ENCODE peak calls at places on chromosomes 4 and X, in nine cellular contexts. One of them, this sample, is unnamed.

GRCh38 chrX:117407449-117408170 is 709.0 kb downstream of the KLHL13 start:
- DNase-seq in fibroblast of lung: peak; percentile 2
- DNase-seq in body of pancreas: no peak
- DNase-seq in heart left ventricle: no peak
- DNase-seq in cardiac muscle cell: no peak
- DNase-seq in MG63: peak; percentile 42
- DNase-seq in psoas muscle: no peak
- DNase-seq in lower lobe of right lung: no peak
- DNase-seq in aorta: no peak
- DNase-seq in this sample: no peak

GRCh38 chr4:42360158-42360557 is 37.1 kb upstream of the SHISA3 start:
- DNase-seq in body of pancreas: no peak
- DNase-seq in MG63: no peak
- DNase-seq in psoas muscle: no peak
- DNase-seq in lower lobe of right lung: no peak
- DNase-seq in aorta: no peak
- DNase-seq in cardiac muscle cell: no peak
- DNase-seq in heart left ventricle: no peak
- DNase-seq in fibroblast of lung: no peak
- DNase-seq in this sample: no peak

GRCh38 chr4:112898357-112899141 is 150.9 kb upstream of the ANK2 start:
- DNase-seq in cardiac muscle cell: no peak
- DNase-seq in lower lobe of right lung: no peak
- DNase-seq in aorta: no peak
- DNase-seq in body of pancreas: no peak
- DNase-seq in MG63: no peak
- DNase-seq in fibroblast of lung: peak; percentile 12
- DNase-seq in psoas muscle: no peak
- DNase-seq in heart left ventricle: no peak
- DNase-seq in this sample: no peak

GRCh38 chrX:63739885-63740284 is 45.1 kb downstream of the ARHGEF9 start:
- DNase-seq in lower lobe of right lung: no peak
- DNase-seq in cardiac muscle cell: no peak
- DNase-seq in fibroblast of lung: no peak
- DNase-seq in MG63: no peak
- DNase-seq in aorta: no peak
- DNase-seq in heart left ventricle: no peak
- DNase-seq in body of pancreas: no peak
- DNase-seq in psoas muscle: no peak
- DNase-seq in this sample: no peak

GRCh38 chr4:111512081-111512774 is 633.0 kb upstream of the FAM241A start:
- DNase-seq in MG63: peak; percentile 2
- DNase-seq in lower lobe of right lung: no peak
- DNase-seq in cardiac muscle cell: peak; percentile 89
- DNase-seq in body of pancreas: no peak
- DNase-seq in psoas muscle: no peak
- DNase-seq in fibroblast of lung: peak; percentile 95
- DNase-seq in aorta: no peak
- DNase-seq in heart left ventricle: no peak
- DNase-seq in this sample: no peak

GRCh38 chr4:18980516-18981233 is 959.1 kb upstream of the LCORL start:
- DNase-seq in heart left ventricle: no peak
- DNase-seq in fibroblast of lung: no peak
- DNase-seq in MG63: no peak
- DNase-seq in aorta: no peak
- DNase-seq in cardiac muscle cell: no peak
- DNase-seq in psoas muscle: no peak
- DNase-seq in lower lobe of right lung: no peak
- DNase-seq in body of pancreas: no peak
- DNase-seq in this sample: no peak

GRCh38 chrX:16754019-16754418 is 32.2 kb upstream of the TXLNG start:
- DNase-seq in aorta: no peak
- DNase-seq in cardiac muscle cell: no peak
- DNase-seq in body of pancreas: no peak
- DNase-seq in MG63: no peak
- DNase-seq in fibroblast of lung: no peak
- DNase-seq in lower lobe of right lung: no peak
- DNase-seq in psoas muscle: no peak
- DNase-seq in heart left ventricle: no peak
- DNase-seq in this sample: no peak

GRCh38 chr4:143667461-143667860 is 33.0 kb downstream of the FREM3 start:
- DNase-seq in cardiac muscle cell: peak; percentile 96
- DNase-seq in body of pancreas: peak; percentile 59
- DNase-seq in fibroblast of lung: peak; percentile 82
- DNase-seq in psoas muscle: no peak
- DNase-seq in heart left ventricle: no peak
- DNase-seq in lower lobe of right lung: no peak
- DNase-seq in MG63: peak; percentile 66
- DNase-seq in aorta: peak; percentile 59
- DNase-seq in this sample: peak; percentile 9

GRCh38 chr4:74097631-74098550 is 1.1 kb downstream of the CXCL2 start:
- DNase-seq in fibroblast of lung: no peak
- DNase-seq in psoas muscle: no peak
- DNase-seq in cardiac muscle cell: peak; percentile 69
- DNase-seq in body of pancreas: no peak
- DNase-seq in aorta: no peak
- DNase-seq in MG63: no peak
- DNase-seq in lower lobe of right lung: no peak
- DNase-seq in heart left ventricle: no peak
- DNase-seq in this sample: no peak

GRCh38 chr4:123351713-123352112 is 44.9 kb upstream of the SPRY1 start:
- DNase-seq in aorta: no peak
- DNase-seq in cardiac muscle cell: no peak
- DNase-seq in psoas muscle: no peak
- DNase-seq in heart left ventricle: no peak
- DNase-seq in MG63: no peak
- DNase-seq in fibroblast of lung: no peak
- DNase-seq in lower lobe of right lung: no peak
- DNase-seq in body of pancreas: peak; percentile 71
- DNase-seq in this sample: peak; percentile 34

GRCh38 chr4:159159611-159160010 is 56.7 kb downstream of the RAPGEF2 start:
- DNase-seq in psoas muscle: no peak
- DNase-seq in heart left ventricle: no peak
- DNase-seq in lower lobe of right lung: no peak
- DNase-seq in MG63: no peak
- DNase-seq in body of pancreas: no peak
- DNase-seq in aorta: no peak
- DNase-seq in cardiac muscle cell: no peak
- DNase-seq in fibroblast of lung: no peak
- DNase-seq in this sample: no peak

GRCh38 chr4:108466936-108467902 is 153.2 kb upstream of the RPL34 start:
- DNase-seq in MG63: peak; percentile 34
- DNase-seq in psoas muscle: no peak
- DNase-seq in heart left ventricle: no peak
- DNase-seq in cardiac muscle cell: peak; percentile 52
- DNase-seq in body of pancreas: no peak
- DNase-seq in aorta: no peak
- DNase-seq in lower lobe of right lung: no peak
- DNase-seq in fibroblast of lung: peak; percentile 96
- DNase-seq in this sample: peak; percentile 75

GRCh38 chr4:86472377-86473019 is 112.6 kb upstream of the MAPK10 start:
- DNase-seq in MG63: no peak
- DNase-seq in fibroblast of lung: no peak
- DNase-seq in heart left ventricle: no peak
- DNase-seq in aorta: no peak
- DNase-seq in lower lobe of right lung: no peak
- DNase-seq in cardiac muscle cell: no peak
- DNase-seq in body of pancreas: no peak
- DNase-seq in psoas muscle: no peak
- DNase-seq in this sample: no peak

GRCh38 chrX:45784590-45784989 is 583.9 kb upstream of the DIPK2B start:
- DNase-seq in heart left ventricle: no peak
- DNase-seq in psoas muscle: no peak
- DNase-seq in cardiac muscle cell: no peak
- DNase-seq in lower lobe of right lung: no peak
- DNase-seq in body of pancreas: no peak
- DNase-seq in fibroblast of lung: no peak
- DNase-seq in MG63: no peak
- DNase-seq in aorta: no peak
- DNase-seq in this sample: no peak

GRCh38 chr4:11118513-11118912 is 310.2 kb downstream of the HS3ST1 start:
- DNase-seq in lower lobe of right lung: no peak
- DNase-seq in aorta: no peak
- DNase-seq in fibroblast of lung: no peak
- DNase-seq in MG63: no peak
- DNase-seq in body of pancreas: no peak
- DNase-seq in heart left ventricle: no peak
- DNase-seq in cardiac muscle cell: no peak
- DNase-seq in psoas muscle: no peak
- DNase-seq in this sample: no peak

GRCh38 chr4:3836802-3837601 is 70.8 kb downstream of the ADRA2C start:
- DNase-seq in heart left ventricle: peak; percentile 36
- DNase-seq in aorta: peak; percentile 12
- DNase-seq in cardiac muscle cell: no peak
- DNase-seq in fibroblast of lung: no peak
- DNase-seq in psoas muscle: peak; percentile 19
- DNase-seq in lower lobe of right lung: peak; percentile 14
- DNase-seq in body of pancreas: no peak
- DNase-seq in MG63: no peak
- DNase-seq in this sample: peak; percentile 54

GRCh38 chr4:79141530-79141929 is 184.3 kb downstream of the NAA11 start:
- DNase-seq in cardiac muscle cell: peak; percentile 8
- DNase-seq in MG63: no peak
- DNase-seq in heart left ventricle: no peak
- DNase-seq in fibroblast of lung: peak; percentile 14
- DNase-seq in psoas muscle: no peak
- DNase-seq in lower lobe of right lung: no peak
- DNase-seq in body of pancreas: no peak
- DNase-seq in aorta: no peak
- DNase-seq in this sample: peak; percentile 75

GRCh38 chr4:102569200-102569599 is 68.0 kb downstream of the NFKB1 start:
- DNase-seq in MG63: no peak
- DNase-seq in lower lobe of right lung: no peak
- DNase-seq in fibroblast of lung: peak; percentile 25
- DNase-seq in body of pancreas: no peak
- DNase-seq in aorta: no peak
- DNase-seq in psoas muscle: no peak
- DNase-seq in heart left ventricle: no peak
- DNase-seq in cardiac muscle cell: peak; percentile 54
- DNase-seq in this sample: no peak

DNA sequence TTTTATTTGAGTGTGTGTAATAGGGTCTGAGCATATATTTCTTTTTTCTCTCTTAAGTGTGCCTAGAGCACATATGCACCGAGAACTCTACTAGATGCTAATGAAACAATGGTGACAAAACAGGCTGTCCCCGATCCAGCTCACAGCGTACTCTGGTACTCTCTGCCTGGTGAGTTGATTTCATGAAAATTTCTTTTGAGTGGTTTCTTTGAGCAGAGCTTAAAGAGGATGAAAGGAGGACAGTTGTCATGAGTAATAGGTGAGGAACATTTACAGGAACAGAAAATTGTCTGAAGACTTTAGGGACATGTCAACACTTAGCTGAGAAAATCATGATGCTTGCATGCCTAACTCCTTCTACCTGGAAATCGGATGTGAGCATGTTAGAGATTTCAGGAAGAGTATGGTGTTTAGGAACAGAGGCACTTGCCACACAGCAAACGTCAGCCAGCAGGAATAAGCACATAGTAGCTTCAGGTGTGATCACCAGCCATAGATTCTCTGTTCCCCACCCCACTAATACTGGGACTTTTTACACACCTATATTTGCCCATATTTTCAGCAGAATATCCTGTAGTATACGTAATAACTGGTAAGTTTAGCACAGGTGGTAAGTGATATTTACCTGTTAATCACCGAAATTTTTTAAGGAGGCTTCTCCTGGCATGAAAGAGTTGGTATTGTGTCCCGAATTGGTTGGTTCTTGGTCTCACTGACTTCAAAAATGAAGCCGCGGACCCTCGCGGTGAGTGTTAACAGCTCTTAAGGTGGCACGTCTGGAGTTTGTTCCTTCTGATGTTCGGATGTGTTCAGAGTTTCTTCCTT is 111.1 kb downstream of the ZNF330 start:
- DNase-seq in lower lobe of right lung: no peak
- DNase-seq in MG63: no peak
- DNase-seq in aorta: no peak
- DNase-seq in fibroblast of lung: no peak
- DNase-seq in body of pancreas: peak; percentile 19
- DNase-seq in cardiac muscle cell: no peak
- DNase-seq in psoas muscle: no peak
- DNase-seq in heart left ventricle: no peak
- DNase-seq in this sample: no peak
- H3K4me3 ChIP-seq in lower lobe of right lung: no peak overlapping the region
- H3K4me3 ChIP-seq in MG63: no peak overlapping the region
- H3K4me3 ChIP-seq in aorta: no peak overlapping the region
- H3K4me3 ChIP-seq in fibroblast of lung: no peak overlapping the region
- H3K4me3 ChIP-seq in body of pancreas: peak overlapping the region; percentile 10
- H3K4me3 ChIP-seq in cardiac muscle cell: no peak overlapping the region
- H3K4me3 ChIP-seq in psoas muscle: no peak overlapping the region
- H3K4me3 ChIP-seq in heart left ventricle: no peak overlapping the region
- H3K4me3 ChIP-seq in this sample: peak overlapping the region; percentile 55

DNA sequence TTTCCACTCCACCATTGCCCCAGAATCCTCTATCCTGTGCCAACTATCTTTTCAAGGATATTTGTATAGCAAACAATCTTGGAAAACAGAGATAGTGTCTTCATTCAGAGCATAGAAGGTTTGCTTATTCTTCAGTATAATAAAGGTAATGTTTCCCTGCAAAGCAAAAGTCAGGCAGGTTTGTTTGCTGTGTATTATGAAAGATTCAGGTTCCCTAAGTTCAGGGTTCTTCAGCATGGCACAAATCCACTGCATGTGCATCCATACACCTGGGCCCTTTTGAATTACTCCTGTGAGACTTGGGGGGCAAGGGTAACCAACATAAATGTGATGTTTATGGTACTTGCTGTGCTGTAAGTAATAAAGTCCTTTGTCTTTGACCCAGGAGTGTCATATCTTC is 33.2 kb upstream of the ZC4H2 start:
- DNase-seq in cardiac muscle cell: no peak
- DNase-seq in fibroblast of lung: no peak
- DNase-seq in body of pancreas: no peak
- DNase-seq in lower lobe of right lung: no peak
- DNase-seq in MG63: no peak
- DNase-seq in aorta: no peak
- DNase-seq in psoas muscle: no peak
- DNase-seq in heart left ventricle: no peak
- DNase-seq in this sample: no peak
- H3K27me3 ChIP-seq in cardiac muscle cell: no peaks in the 10 kb centered on the region
- H3K27me3 ChIP-seq in fibroblast of lung: no peaks in the 10 kb centered on the region
- H3K27me3 ChIP-seq in body of pancreas: no peaks in the 10 kb centered on the region
- H3K27me3 ChIP-seq in lower lobe of right lung: no peaks in the 10 kb centered on the region
- H3K27me3 ChIP-seq in MG63: no peaks in the 10 kb centered on the region
- H3K27me3 ChIP-seq in aorta: no peaks in the 10 kb centered on the region
- H3K27me3 ChIP-seq in psoas muscle: no peaks in the 10 kb centered on the region
- H3K27me3 ChIP-seq in heart left ventricle: no peaks in the 10 kb centered on the region
- H3K27me3 ChIP-seq in this sample: no peaks in the 10 kb centered on the region

GRCh38 chr4:57109530-57109846 is 697 bp downstream of the IGFBP7 start:
- DNase-seq in heart left ventricle: no peak
- DNase-seq in psoas muscle: peak; percentile 41
- DNase-seq in lower lobe of right lung: no peak
- DNase-seq in fibroblast of lung: no peak
- DNase-seq in aorta: peak; percentile 58
- DNase-seq in body of pancreas: no peak
- DNase-seq in MG63: no peak
- DNase-seq in cardiac muscle cell: peak; percentile 32
- DNase-seq in this sample: no peak
- H3K4me3 ChIP-seq in heart left ventricle: peak overlapping the region; percentile 99
- H3K4me3 ChIP-seq in psoas muscle: peak overlapping the region; percentile 74
- H3K4me3 ChIP-seq in lower lobe of right lung: peak overlapping the region; percentile 83
- H3K4me3 ChIP-seq in fibroblast of lung: peak overlapping the region; percentile 32
- H3K4me3 ChIP-seq in aorta: peak overlapping the region; percentile 79
- H3K4me3 ChIP-seq in body of pancreas: peak overlapping the region; percentile 33
- H3K4me3 ChIP-seq in MG63: peak overlapping the region; percentile 66
- H3K4me3 ChIP-seq in cardiac muscle cell: peak overlapping the region; percentile 45
- H3K4me3 ChIP-seq in this sample: peak overlapping the region; percentile 63

GRCh38 chrX:78934866-78935265 is 10.3 kb upstream of the P2RY10 start:
- DNase-seq in psoas muscle: no peak
- DNase-seq in cardiac muscle cell: no peak
- DNase-seq in heart left ventricle: no peak
- DNase-seq in lower lobe of right lung: no peak
- DNase-seq in aorta: no peak
- DNase-seq in fibroblast of lung: no peak
- DNase-seq in body of pancreas: no peak
- DNase-seq in MG63: no peak
- DNase-seq in this sample: no peak
- H3K27me3 ChIP-seq in psoas muscle: no peaks in the 10 kb centered on the region
- H3K27me3 ChIP-seq in cardiac muscle cell: no peaks in the 10 kb centered on the region
- H3K27me3 ChIP-seq in heart left ventricle: no peaks in the 10 kb centered on the region
- H3K27me3 ChIP-seq in lower lobe of right lung: no peaks in the 10 kb centered on the region
- H3K27me3 ChIP-seq in aorta: no peaks in the 10 kb centered on the region
- H3K27me3 ChIP-seq in fibroblast of lung: no peaks in the 10 kb centered on the region
- H3K27me3 ChIP-seq in body of pancreas: no peaks in the 10 kb centered on the region
- H3K27me3 ChIP-seq in MG63: no peaks in the 10 kb centered on the region
- H3K27me3 ChIP-seq in this sample: no peaks in the 10 kb centered on the region

This sample was measured in SJCRH30.